ENCODE peak calls at places on chromosomes 6 and 20, in ten cellular contexts. J is right cardiac atrium, Y is H7, I is mesendoderm, U is astrocyte of the spinal cord, S is AG04450, L is stomach, G is fibroblast of mammary gland, D is GM23338, X is heart right ventricle. P is an unnamed sample.

GRCh38 chr6:10305740-10306423 is 109.0 kb downstream of the TFAP2A start:
- DNase-seq in X (no peak), D (no peak), J (no peak), U (no peak), G (no peak), S (no peak), Y (no peak), L (no peak), I (no peak), P (no peak)

GRCh38 chr6:19865178-19865577 is 28.0 kb downstream of the ID4 start:
- DNase-seq in G (no peak), S (no peak), I (no peak), U (no peak), J (no peak), Y (no peak), D (no peak), L (no peak), X (no peak), P (no peak)

GRCh38 chr6:108796875-108797274 is 51.3 kb upstream of the ARMC2 start:
- DNase-seq in G (no peak), Y (no peak), D (no peak), L (peak; percentile 37), X (no peak), S (no peak), U (no peak), I (no peak), J (no peak), P (no peak)

GRCh38 chr20:9807176-9807575 is 31.7 kb downstream of the PAK5 start:
- DNase-seq in I (no peak), X (no peak), D (no peak), S (no peak), Y (no peak), U (no peak), J (no peak), L (no peak), G (no peak), P (no peak)

GRCh38 chr6:161547617-161548016 is 273.8 kb upstream of the AGPAT4 start:
- DNase-seq in D (no peak), G (peak; percentile 35), L (no peak), I (peak; percentile 72), S (no peak), X (no peak), J (no peak), Y (no peak), U (no peak), P (no peak)

GRCh38 chr20:37257993-37258392 is 3.6 kb downstream of the GHRH start:
- DNase-seq in U (no peak), Y (peak; percentile 71), G (no peak), I (peak; percentile 33), X (no peak), J (no peak), D (peak; percentile 47), L (no peak), S (no peak), P (peak; percentile 53)

GRCh38 chr6:22411408-22412105 is 114.7 kb upstream of the PRL start:
- DNase-seq in S (no peak), G (peak; percentile 84), X (no peak), U (peak; percentile 14), Y (no peak), D (no peak), I (no peak), J (no peak), L (no peak), P (no peak)

GRCh38 chr6:129269076-129269475 is 386.1 kb downstream of the LAMA2 start:
- DNase-seq in Y (no peak), U (no peak), I (no peak), X (no peak), J (no peak), L (no peak), S (no peak), G (no peak), D (no peak), P (no peak)

DNA sequence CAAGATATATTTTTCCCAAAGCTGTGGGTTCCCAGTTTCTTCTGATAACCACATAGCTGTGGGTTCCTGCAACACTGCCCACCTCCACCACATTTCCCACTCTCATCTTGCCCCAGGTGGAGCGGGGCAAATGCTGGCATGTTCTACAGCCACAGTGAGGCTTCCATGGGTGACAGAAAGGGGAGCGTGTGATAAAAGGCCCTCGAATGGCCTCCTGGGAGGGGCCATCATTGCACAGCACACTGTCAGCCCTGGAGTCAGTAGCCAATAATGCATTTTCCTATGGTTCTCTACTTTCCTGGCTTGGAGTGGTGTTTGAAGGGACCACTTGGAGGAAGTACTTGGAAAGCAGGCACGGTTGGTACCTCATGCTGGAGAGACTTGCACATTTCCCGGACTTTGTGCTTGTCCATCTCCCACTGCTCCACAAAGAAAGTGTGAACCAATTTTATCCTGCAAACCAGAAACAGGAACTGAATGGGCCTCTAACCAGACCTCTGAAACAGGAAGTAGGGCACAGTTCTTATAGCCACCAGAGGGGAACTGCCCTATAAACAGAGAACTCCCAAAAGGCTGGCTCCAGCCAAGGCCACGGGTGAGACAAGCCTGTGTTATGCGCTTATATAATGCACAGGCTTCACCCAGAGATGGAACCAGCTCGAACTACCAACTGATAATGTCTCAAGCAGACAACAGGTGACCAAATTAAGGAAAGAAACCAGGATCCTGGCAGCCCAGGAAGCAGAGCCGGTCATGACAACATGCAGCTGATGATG is 8.6 kb downstream of the MAP3K5 start:
- DNase-seq in L (no peak), I (no peak), D (no peak), X (peak; percentile 27), S (no peak), J (no peak), Y (no peak), U (no peak), G (no peak), P (no peak)
- H3K4me3 ChIP-seq in L (no peak overlapping the region), I (no peak overlapping the region), D (no peak overlapping the region), X (peak overlapping the region; percentile 18), S (no peak overlapping the region), J (peak overlapping the region; percentile 23), Y (no peak overlapping the region), U (no peak overlapping the region), G (no peak overlapping the region), P (no peak overlapping the region)

GRCh38 chr6:79544939-79545450 is 7.8 kb upstream of the LCA5 start:
- DNase-seq in G (peak; percentile 99), J (peak; percentile 74), I (peak; percentile 100), Y (peak; percentile 80), X (peak; percentile 44), D (peak; percentile 97), U (peak; percentile 99), L (peak; percentile 31), S (peak; percentile 94), P (peak; percentile 68)
- H3K4me3 ChIP-seq in G (no peak overlapping the region), J (peak overlapping the region; percentile 12), I (no peak overlapping the region), Y (no peak overlapping the region), X (peak overlapping the region; percentile 21), D (peak overlapping the region; percentile 2), U (no peak overlapping the region), L (no peak overlapping the region), S (no peak overlapping the region), P (peak overlapping the region; percentile 25)

GRCh38 chr20:20019123-20019522 is 2.0 kb downstream of the NAA20 start:
- DNase-seq in D (no peak), S (no peak), J (no peak), L (peak; percentile 63), I (no peak), X (no peak), Y (no peak), U (no peak), G (no peak), P (no peak)

GRCh38 chr20:20017001-20017851 is at the start of gene NAA20:
- DNase-seq in Y (peak; percentile 93), X (peak; percentile 94), U (peak; percentile 93), D (peak; percentile 97), I (peak; percentile 98), L (peak; percentile 95), J (peak; percentile 97), G (peak; percentile 89), S (peak; percentile 70), P (peak; percentile 96)

GRCh38 chr20:20021835-20022234 is 4.7 kb downstream of the NAA20 start:
- DNase-seq in S (no peak), L (no peak), J (no peak), I (no peak), U (no peak), X (no peak), G (no peak), Y (no peak), D (no peak), P (no peak)

GRCh38 chr20:20017852-20018245 is 687 bp downstream of the NAA20 start:
- DNase-seq in D (no peak), G (no peak), U (no peak), X (no peak), L (no peak), J (no peak), S (no peak), I (peak; percentile 37), Y (no peak), P (peak; percentile 21)

GRCh38 chr20:20018366-20018765 is 1.2 kb downstream of the NAA20 start:
- DNase-seq in L (no peak), X (no peak), S (no peak), J (no peak), U (no peak), Y (no peak), G (no peak), D (no peak), I (no peak), P (no peak)
- H3K4me3 ChIP-seq in L (peak overlapping the region; percentile 93), X (peak overlapping the region; percentile 98), S (peak overlapping the region; percentile 87), J (peak overlapping the region; percentile 63), U (peak overlapping the region; percentile 85), Y (no peak overlapping the region), G (peak overlapping the region; percentile 80), D (peak overlapping the region; percentile 87), I (no peak overlapping the region), P (peak overlapping the region; percentile 86)

GRCh38 chr6:98841589-98842488 is 7.5 kb downstream of the POU3F2 start:
- DNase-seq in D (no peak), L (no peak), J (no peak), Y (no peak), U (no peak), I (no peak), S (no peak), G (no peak), X (no peak), P (no peak)
- H3K4me3 ChIP-seq in D (peak overlapping the region; percentile 60), L (no peak overlapping the region), J (no peak overlapping the region), Y (no peak overlapping the region), U (no peak overlapping the region), I (no peak overlapping the region), S (no peak overlapping the region), G (no peak overlapping the region), X (no peak overlapping the region), P (no peak overlapping the region)

GRCh38 chr6:52931351-52931750 is 21.9 kb upstream of the GSTA3 start:
- DNase-seq in D (peak; percentile 73), G (no peak), U (no peak), J (no peak), Y (peak; percentile 38), L (no peak), X (no peak), I (no peak), S (no peak), P (no peak)
- H3K4me3 ChIP-seq in D (no peak overlapping the region), G (no peak overlapping the region), U (no peak overlapping the region), J (no peak overlapping the region), Y (no peak overlapping the region), L (no peak overlapping the region), X (no peak overlapping the region), I (no peak overlapping the region), S (no peak overlapping the region), P (no peak overlapping the region)

DNA sequence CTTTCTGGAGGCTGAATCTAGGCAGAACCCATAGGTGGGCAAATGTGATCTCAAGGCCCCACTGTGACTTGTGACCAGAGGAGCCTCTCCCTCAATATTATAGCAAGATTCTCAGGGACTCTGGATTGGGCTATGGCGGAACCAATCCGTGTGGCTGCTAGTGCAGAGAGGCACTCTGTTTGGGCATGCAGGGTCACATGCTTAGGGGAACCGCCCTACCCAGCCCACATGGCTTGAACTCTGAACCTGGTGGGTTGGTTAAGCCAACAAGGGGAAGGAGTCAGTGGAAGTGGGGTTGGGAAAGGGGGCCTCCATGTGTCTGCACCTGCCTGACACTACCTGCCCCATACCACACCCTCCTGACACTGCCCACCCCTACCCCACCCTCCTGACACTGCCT is 138.0 kb upstream of the CST7 start:
- DNase-seq in J (no peak), G (no peak), S (no peak), U (no peak), I (no peak), D (no peak), L (no peak), X (no peak), Y (no peak), P (no peak)
- H3K4me3 ChIP-seq in J (no peak overlapping the region), G (no peak overlapping the region), S (no peak overlapping the region), U (no peak overlapping the region), I (no peak overlapping the region), D (no peak overlapping the region), L (no peak overlapping the region), X (no peak overlapping the region), Y (no peak overlapping the region), P (no peak overlapping the region)

P was measured in BE2C.